ENCODE peak calls at places on chromosomes 16 and 17, in eight cellular contexts. O is tibial artery, X is BJ, R is HT-29, G is NCI-H1417, Y is NCI-H2107, M is kidney tubule cell, U is B cell. L is an unnamed sample.

GRCh38 chr16:72876221-72876620 is 171.7 kb downstream of the ZFHX3 start:
- DNase-seq in X (peak), M (no peak), O (peak), U (no peak), Y (no peak), R (no peak), G (no peak), L (peak)

GRCh38 chr17:45786349-45786748 is 2.2 kb downstream of the CRHR1 start:
- DNase-seq in O (no peak), U (no peak), G (no peak), X (no peak), R (no peak), Y (no peak), M (no peak), L (no peak)

GRCh38 chr17:73586921-73587680 is 57.1 kb downstream of the SDK2 start:
- DNase-seq in O (no peak), U (no peak), R (peak), G (peak), Y (no peak), M (peak), X (no peak), L (no peak)

GRCh38 chr17:73765824-73766563 is 121.7 kb upstream of the SDK2 start:
- DNase-seq in R (no peak), O (no peak), G (peak), Y (peak), M (no peak), X (no peak), U (no peak), L (no peak)

GRCh38 chr17:76292567-76292966 is 15.5 kb downstream of the QRICH2 start:
- DNase-seq in Y (no peak), O (no peak), M (no peak), G (no peak), X (no peak), U (no peak), R (no peak), L (no peak)

GRCh38 chr16:87828071-87828971 is 41.0 kb downstream of the SLC7A5 start:
- DNase-seq in O (no peak), G (peak), X (no peak), M (no peak), R (no peak), Y (peak), U (no peak), L (no peak)

GRCh38 chr16:86929149-86929871 is 351.0 kb downstream of the FOXL1 start:
- DNase-seq in U (no peak), O (peak), X (no peak), G (no peak), R (no peak), Y (no peak), M (no peak), L (no peak)

GRCh38 chr17:70405492-70406220 is 236.3 kb downstream of the KCNJ2 start:
- DNase-seq in U (no peak), G (peak), M (peak), R (peak), O (no peak), X (peak), Y (no peak), L (no peak)

GRCh38 chr17:5793157-5793556 is 208.8 kb upstream of the NLRP1 start:
- DNase-seq in M (no peak), X (no peak), U (no peak), O (no peak), Y (no peak), R (no peak), G (no peak), L (no peak)

GRCh38 chr16:24976061-24976779 is 38.9 kb downstream of the ARHGAP17 start:
- DNase-seq in Y (no peak), G (no peak), R (no peak), O (no peak), M (no peak), X (no peak), U (no peak), L (no peak)